ENCODE peak calls at places on chromosomes 11 and 22, in six cellular contexts. Q, D, F, Z, B and P are unnamed samples.

GRCh38 chr11:67436459-67437081 is 912 bp downstream of the PTPRCAP start:
- DNase-seq in Q (no peak), D (no peak), F (peak), Z (no peak), B (no peak), P (no peak)

GRCh38 chr11:112795142-112795815 is 165.9 kb upstream of the NCAM1 start:
- DNase-seq in Q (no peak), D (no peak), F (peak), Z (no peak), B (no peak), P (no peak)

GRCh38 chr11:74138572-74138971 is 32.2 kb downstream of the C2CD3 start:
- DNase-seq in Q (peak), D (peak), F (no peak), Z (peak), B (no peak), P (peak)

GRCh38 chr11:71283960-71284359 is 31.6 kb upstream of the SHANK2 start:
- DNase-seq in Q (no peak), D (peak), F (peak), Z (peak), B (no peak), P (no peak)

GRCh38 chr11:65295001-65295400 is 19.7 kb upstream of the CDC42EP2 start:
- DNase-seq in Q (no peak), D (no peak), F (no peak), Z (no peak), B (no peak), P (no peak)

GRCh38 chr11:95074806-95075563 is 8.3 kb downstream of the SRSF8 start:
- DNase-seq in Q (no peak), D (no peak), F (peak), Z (peak), B (no peak), P (no peak)

GRCh38 chr11:78202733-78203167 is 14.0 kb downstream of the USP35 start:
- DNase-seq in Q (no peak), D (no peak), F (no peak), Z (no peak), B (no peak), P (no peak)

GRCh38 chr11:9977554-9977953 is 313.7 kb downstream of the SWAP70 start:
- DNase-seq in Q (no peak), D (no peak), F (no peak), Z (no peak), B (no peak), P (no peak)

GRCh38 chr11:16773981-16774710 is 35.7 kb downstream of the C11orf58 start:
- DNase-seq in Q (no peak), D (no peak), F (no peak), Z (no peak), B (no peak), P (no peak)

GRCh38 chr22:21041937-21042336 is 3.8 kb upstream of the LRRC74B start:
- DNase-seq in Q (no peak), D (no peak), F (no peak), Z (no peak), B (no peak), P (no peak)

GRCh38 chr11:126257144-126257543 is 11.6 kb downstream of the SRPRA start:
- DNase-seq in Q (no peak), D (no peak), F (no peak), Z (no peak), B (no peak), P (no peak)

GRCh38 chr11:16296243-16296642 is 60.1 kb downstream of the SOX6 start:
- DNase-seq in Q (no peak), D (no peak), F (no peak), Z (no peak), B (no peak), P (no peak)

GRCh38 chr22:44721206-44721605 is 19.2 kb downstream of the PRR5 start:
- DNase-seq in Q (no peak), D (no peak), F (no peak), Z (no peak), B (no peak), P (no peak)

GRCh38 chr11:86172894-86173293 is 71.7 kb upstream of the EED start:
- DNase-seq in Q (no peak), D (peak), F (no peak), Z (no peak), B (no peak), P (no peak)

GRCh38 chr22:50267591-50268390 is 2.4 kb downstream of the MAPK11 start:
- DNase-seq in Q (no peak), D (no peak), F (peak), Z (peak), B (peak), P (no peak)
- TF ChIP-seq CTCF in Q (peak), D (peak), F (no peak), Z (no peak), B (no peak), P (peak)

DNA sequence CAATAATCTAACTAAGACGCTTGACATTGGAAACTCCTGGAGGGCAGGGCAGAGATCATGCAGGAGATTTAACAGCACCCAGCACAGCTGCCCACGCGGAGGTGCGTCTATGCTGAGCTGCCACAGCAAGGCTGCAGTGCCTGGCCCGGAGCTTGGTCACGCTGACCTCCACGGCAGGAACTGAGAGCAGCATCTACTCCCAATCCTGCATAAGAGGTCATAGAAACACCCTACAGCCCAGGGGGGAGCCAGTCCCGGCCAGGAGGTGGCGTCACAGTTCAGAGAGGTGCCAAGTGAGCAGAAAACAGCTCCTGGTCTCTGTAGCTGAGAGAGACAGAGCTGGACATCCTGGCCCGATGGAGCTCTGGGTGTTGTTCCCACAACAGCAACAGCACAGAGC is 121.1 kb upstream of the TMEM45B start:
- DNase-seq in Q (no peak), D (no peak), F (no peak), Z (no peak), B (no peak), P (no peak)
- TF ChIP-seq CTCF in Q (no peak), D (peak), F (no peak), Z (no peak), B (no peak), P (no peak)

GRCh38 chr11:46308632-46309419 is 31.4 kb downstream of the CREB3L1 start:
- DNase-seq in Q (no peak), D (no peak), F (peak), Z (peak), B (peak), P (peak)
- TF ChIP-seq CTCF in Q (peak), D (peak), F (no peak), Z (peak), B (peak), P (peak)

DNA sequence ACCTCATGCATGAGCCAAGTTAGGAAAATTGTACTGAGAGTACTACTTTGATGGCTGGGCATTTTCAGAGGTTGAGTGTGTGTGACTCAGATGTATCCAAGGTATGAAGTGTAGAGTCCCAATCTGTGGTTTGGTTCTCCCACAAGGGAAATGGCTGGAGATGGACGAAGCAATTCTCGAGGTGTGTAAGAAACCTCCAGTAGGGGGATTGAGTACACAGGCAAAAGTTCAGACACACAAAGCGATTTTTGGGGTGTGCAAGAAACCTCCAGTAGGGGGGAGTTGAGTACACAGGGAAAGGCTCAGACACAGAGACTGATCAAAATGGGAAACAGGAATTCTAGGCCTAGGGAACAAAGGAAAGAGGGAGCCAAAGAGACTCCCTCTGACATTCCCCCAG is 1536.3 kb downstream of the FAM181B start:
- DNase-seq in Q (no peak), D (no peak), F (no peak), Z (no peak), B (no peak), P (no peak)
- TF ChIP-seq CTCF in Q (no peak), D (peak), F (no peak), Z (no peak), B (no peak), P (no peak)

GRCh38 chr11:62392944-62393628 is 25.7 kb upstream of the SCGB1A1 start:
- DNase-seq in Q (no peak), D (no peak), F (no peak), Z (no peak), B (no peak), P (no peak)
- TF ChIP-seq CTCF in Q (no peak), D (peak), F (no peak), Z (no peak), B (no peak), P (peak)

GRCh38 chr22:38108561-38109319 is 1.7 kb downstream of the BAIAP2L2 start:
- DNase-seq in Q (no peak), D (no peak), F (no peak), Z (no peak), B (no peak), P (no peak)

GRCh38 chr22:38103641-38104040 is 6.8 kb downstream of the BAIAP2L2 start:
- DNase-seq in Q (no peak), D (no peak), F (no peak), Z (no peak), B (no peak), P (no peak)

GRCh38 chr22:38107692-38108515 is 2.6 kb downstream of the BAIAP2L2 start:
- DNase-seq in Q (no peak), D (no peak), F (peak), Z (peak), B (no peak), P (no peak)

GRCh38 chr22:38106814-38107578 is 3.5 kb downstream of the BAIAP2L2 start:
- DNase-seq in Q (no peak), D (no peak), F (no peak), Z (no peak), B (no peak), P (no peak)

DNA sequence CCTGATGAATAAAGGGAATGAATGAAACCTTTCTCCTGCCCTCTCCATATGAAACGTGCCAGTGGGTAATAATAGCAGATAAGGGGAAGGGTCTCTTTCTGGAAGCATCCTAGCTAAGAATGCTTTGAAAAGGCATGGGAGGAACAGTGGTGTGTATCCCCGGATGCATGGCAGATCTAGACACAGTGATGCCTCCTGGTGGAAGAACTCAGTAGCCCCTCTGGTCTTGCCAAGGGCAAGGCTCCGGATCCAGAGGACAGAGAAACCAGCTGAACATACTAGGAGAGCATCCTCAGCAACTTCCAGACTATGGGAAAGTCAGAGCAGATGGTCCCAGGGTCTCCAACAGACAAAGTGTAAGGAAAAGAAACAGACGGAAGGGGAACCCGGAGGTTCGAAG is 6.4 kb downstream of the BAIAP2L2 start:
- DNase-seq in Q (no peak), D (no peak), F (no peak), Z (no peak), B (no peak), P (no peak)
- TF ChIP-seq CTCF in Q (peak), D (peak), F (no peak), Z (no peak), B (no peak), P (peak)